ENCODE peak calls at places on chromosomes 13 and 19, in seven cellular contexts. S, L, P, A, C, V and W are unnamed samples.

GRCh38 chr19:40588926-40589569 is 12.1 kb upstream of the LTBP4 start:
- DNase-seq in S (no peak), L (no peak), P (no peak), A (no peak), C (no peak), V (no peak), W (no peak)

GRCh38 chr19:46951236-46951986 is 68.2 kb upstream of the NPAS1 start:
- DNase-seq in S (no peak), L (no peak), P (no peak), A (peak), C (no peak), V (no peak), W (peak)

GRCh38 chr13:25752957-25753540 is 298.8 kb downstream of the SHISA2 start:
- DNase-seq in S (no peak), L (no peak), P (peak), A (peak), C (no peak), V (peak), W (no peak)

GRCh38 chr13:110413311-110414040 is 106.4 kb downstream of the COL4A2 start:
- DNase-seq in S (no peak), L (no peak), P (no peak), A (no peak), C (no peak), V (no peak), W (no peak)

GRCh38 chr19:19115954-19116353 is 22.3 kb downstream of the TMEM161A start:
- DNase-seq in S (no peak), L (no peak), P (peak), A (peak), C (peak), V (no peak), W (no peak)

GRCh38 chr13:51032831-51033230 is 78.2 kb downstream of the C13orf42 start:
- DNase-seq in S (no peak), L (no peak), P (no peak), A (peak), C (no peak), V (no peak), W (no peak)

GRCh38 chr13:29953542-29953941 is 103.1 kb upstream of the UBL3 start:
- DNase-seq in S (no peak), L (no peak), P (no peak), A (no peak), C (no peak), V (no peak), W (no peak)

GRCh38 chr13:34358811-34359513 is 541.0 kb downstream of the RFC3 start:
- DNase-seq in S (no peak), L (no peak), P (no peak), A (peak), C (no peak), V (no peak), W (peak)

GRCh38 chr19:57615346-57615745 is 1.3 kb downstream of the ZNF134 start:
- DNase-seq in S (no peak), L (no peak), P (no peak), A (no peak), C (no peak), V (no peak), W (no peak)

GRCh38 chr13:39554371-39554770 is 48.6 kb downstream of the LHFPL6 start:
- DNase-seq in S (no peak), L (no peak), P (no peak), A (peak), C (no peak), V (no peak), W (no peak)

GRCh38 chr13:21232196-21232595 is 55.7 kb downstream of the MRPL57 start:
- DNase-seq in S (no peak), L (no peak), P (no peak), A (peak), C (peak), V (peak), W (no peak)

GRCh38 chr13:28865312-28865711 is 45.2 kb downstream of the MTUS2 start:
- DNase-seq in S (no peak), L (no peak), P (no peak), A (no peak), C (no peak), V (no peak), W (no peak)

GRCh38 chr13:21996049-21996448 is 325.2 kb downstream of the FGF9 start:
- DNase-seq in S (no peak), L (no peak), P (no peak), A (no peak), C (no peak), V (no peak), W (no peak)

GRCh38 chr13:114024603-114025431 is 50.9 kb upstream of the C13orf46 start:
- DNase-seq in S (no peak), L (no peak), P (no peak), A (no peak), C (no peak), V (no peak), W (no peak)

GRCh38 chr19:9061879-9062278 is 25.0 kb upstream of the OR1M1 start:
- DNase-seq in S (no peak), L (no peak), P (no peak), A (no peak), C (no peak), V (no peak), W (no peak)

GRCh38 chr13:80312967-80313366 is 28.0 kb downstream of the SPRY2 start:
- DNase-seq in S (no peak), L (no peak), P (no peak), A (peak), C (no peak), V (no peak), W (no peak)

GRCh38 chr13:73879346-73880020 is 254.7 kb downstream of the KLF12 start:
- DNase-seq in S (no peak), L (no peak), P (no peak), A (no peak), C (no peak), V (no peak), W (no peak)

GRCh38 chr13:46345866-46346265 is 41.2 kb downstream of the RUBCNL start:
- DNase-seq in S (no peak), L (no peak), P (no peak), A (peak), C (no peak), V (no peak), W (no peak)